ENCODE peak calls at places on chromosomes 5 and 9, in four cellular contexts. One of them, this sample, is unnamed.

GRCh38 chr5:107604146-107604910 is 66.4 kb downstream of the EFNA5 start:
- DNase-seq in body of pancreas: no peak
- DNase-seq in fibroblast of mammary gland: no peak
- DNase-seq in BJ: no peak
- DNase-seq in this sample: no peak

GRCh38 chr5:71872465-71872864 is 153.4 kb downstream of the CARTPT start:
- DNase-seq in fibroblast of mammary gland: no peak
- DNase-seq in body of pancreas: no peak
- DNase-seq in BJ: no peak
- DNase-seq in this sample: no peak

GRCh38 chr9:33939924-33940874 is 108.5 kb downstream of the UBAP2 start:
- DNase-seq in fibroblast of mammary gland: no peak
- DNase-seq in body of pancreas: no peak
- DNase-seq in BJ: no peak
- DNase-seq in this sample: no peak

GRCh38 chr9:33619666-33620404 is 95.8 kb downstream of the ANKRD18B start:
- DNase-seq in BJ: peak
- DNase-seq in body of pancreas: no peak
- DNase-seq in fibroblast of mammary gland: peak
- DNase-seq in this sample: peak

GRCh38 chr9:126690431-126691051 is 76.8 kb downstream of the LMX1B start:
- DNase-seq in fibroblast of mammary gland: peak
- DNase-seq in body of pancreas: peak
- DNase-seq in BJ: no peak
- DNase-seq in this sample: no peak

GRCh38 chr5:56862909-56863308 is 46.5 kb upstream of the SETD9 start:
- DNase-seq in fibroblast of mammary gland: no peak
- DNase-seq in body of pancreas: no peak
- DNase-seq in BJ: no peak
- DNase-seq in this sample: no peak

GRCh38 chr9:35689601-35690446 is at the start of gene TPM2:
- DNase-seq in BJ: peak
- DNase-seq in body of pancreas: peak
- DNase-seq in fibroblast of mammary gland: peak
- DNase-seq in this sample: peak

GRCh38 chr5:73654171-73654811 is 28.3 kb downstream of the ARHGEF28 start:
- DNase-seq in fibroblast of mammary gland: peak
- DNase-seq in body of pancreas: no peak
- DNase-seq in BJ: no peak
- DNase-seq in this sample: peak

GRCh38 chr5:150217874-150218692 is 28.2 kb downstream of the SLC6A7 start:
- DNase-seq in fibroblast of mammary gland: peak
- DNase-seq in body of pancreas: peak
- DNase-seq in BJ: no peak
- DNase-seq in this sample: peak

GRCh38 chr5:177419045-177419444 is 7.4 kb upstream of the GRK6 start:
- DNase-seq in BJ: no peak
- DNase-seq in body of pancreas: no peak
- DNase-seq in fibroblast of mammary gland: peak
- DNase-seq in this sample: peak

GRCh38 chr9:104280216-104280585 is 186.1 kb downstream of the SMC2 start:
- DNase-seq in BJ: no peak
- DNase-seq in body of pancreas: no peak
- DNase-seq in fibroblast of mammary gland: no peak
- DNase-seq in this sample: peak

GRCh38 chr5:65326912-65327311 is 154.8 kb downstream of the ADAMTS6 start:
- DNase-seq in BJ: peak
- DNase-seq in body of pancreas: no peak
- DNase-seq in fibroblast of mammary gland: peak
- DNase-seq in this sample: peak

GRCh38 chr5:144368556-144368955 is 197.9 kb downstream of the KCTD16 start:
- DNase-seq in body of pancreas: no peak
- DNase-seq in fibroblast of mammary gland: peak
- DNase-seq in BJ: no peak
- DNase-seq in this sample: peak

DNA sequence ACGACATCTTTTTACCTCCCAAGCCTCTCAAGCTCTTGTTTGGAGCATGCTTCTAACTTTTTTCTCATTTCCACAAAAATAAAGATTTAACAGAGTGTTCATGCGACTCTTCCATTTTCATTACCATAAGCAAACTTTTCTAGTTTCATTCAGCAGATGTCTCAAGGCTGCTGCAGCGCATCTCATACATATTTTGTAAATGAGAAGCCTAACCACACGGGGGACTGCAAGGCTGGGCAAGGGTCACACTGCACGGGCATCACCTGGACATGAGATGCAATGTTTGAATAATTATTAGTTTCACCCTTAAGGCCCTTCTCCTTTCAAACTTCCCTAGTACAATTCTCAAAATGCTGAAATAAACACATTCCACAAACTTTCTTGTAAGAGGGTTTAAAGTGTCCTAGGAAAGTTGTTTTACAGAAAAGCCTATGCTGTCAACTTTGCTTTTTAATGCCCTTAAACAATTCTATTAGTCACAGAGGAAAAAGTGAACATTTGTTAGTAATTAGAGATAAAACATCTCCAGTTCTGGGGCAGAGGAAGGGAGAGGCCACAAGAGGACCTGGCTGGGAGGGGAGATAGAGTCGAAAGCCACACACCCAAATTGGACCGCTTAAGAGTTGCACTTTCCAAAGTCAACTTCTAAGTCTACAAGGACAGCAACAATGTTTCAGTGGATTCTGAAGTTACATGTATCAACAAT is 1.3 kb downstream of the DENND1A start:
- DNase-seq in body of pancreas: no peak
- DNase-seq in fibroblast of mammary gland: peak
- DNase-seq in BJ: peak
- DNase-seq in this sample: peak
- TF ChIP-seq CTCF in body of pancreas: no peak
- TF ChIP-seq CTCF in fibroblast of mammary gland: no peak
- TF ChIP-seq CTCF in BJ: peak
- TF ChIP-seq CTCF in this sample: no peak

GRCh38 chr5:33174376-33174775 is 266.4 kb upstream of the TARS1 start:
- DNase-seq in fibroblast of mammary gland: no peak
- DNase-seq in body of pancreas: no peak
- DNase-seq in BJ: no peak
- DNase-seq in this sample: no peak
- TF ChIP-seq CTCF in fibroblast of mammary gland: no peak
- TF ChIP-seq CTCF in body of pancreas: no peak
- TF ChIP-seq CTCF in BJ: no peak
- TF ChIP-seq CTCF in this sample: no peak

DNA sequence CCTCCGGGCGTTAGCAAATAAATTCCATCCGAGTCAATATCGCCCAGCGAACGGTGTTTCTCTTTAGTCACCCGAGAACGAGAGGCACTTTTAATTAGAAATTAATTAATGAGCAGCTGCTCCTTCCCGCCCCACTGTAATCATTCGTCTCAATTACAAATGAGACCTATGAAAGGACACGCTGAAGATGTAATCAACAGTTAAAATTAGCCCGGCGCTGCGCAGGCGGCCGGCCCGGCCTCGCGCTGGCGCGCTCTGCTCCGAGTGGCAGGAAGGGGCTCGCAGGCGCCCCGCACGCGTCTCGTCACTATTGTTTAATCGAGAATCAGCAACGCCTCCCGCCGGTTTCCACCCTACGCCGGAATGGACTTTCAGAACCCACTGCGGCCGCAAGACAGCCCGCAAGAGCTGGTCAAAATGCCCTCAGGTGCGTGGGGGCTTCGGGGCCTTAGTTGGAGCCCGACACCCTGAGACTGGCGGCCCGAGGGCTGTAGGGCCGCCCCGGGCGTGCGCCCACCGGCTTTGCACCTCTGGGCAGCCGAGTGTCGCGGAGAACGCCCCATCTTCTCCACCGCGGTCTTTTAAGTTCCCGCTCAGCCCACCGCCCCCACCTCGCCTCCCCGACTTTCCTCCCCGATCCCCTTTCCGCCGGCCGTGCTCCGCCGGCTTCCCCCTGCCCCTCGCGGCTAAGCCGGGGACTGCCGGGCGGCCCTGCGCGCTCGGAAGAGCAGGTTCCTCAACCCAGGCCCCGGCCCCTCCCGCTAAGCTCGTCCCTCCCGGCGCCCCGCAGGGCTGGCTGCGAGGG is 597 bp upstream of the IRX4 start:
- DNase-seq in BJ: no peak
- DNase-seq in fibroblast of mammary gland: no peak
- DNase-seq in body of pancreas: no peak
- DNase-seq in this sample: no peak
- TF ChIP-seq CTCF in BJ: peak
- TF ChIP-seq CTCF in fibroblast of mammary gland: no peak
- TF ChIP-seq CTCF in body of pancreas: peak
- TF ChIP-seq CTCF in this sample: no peak

DNA sequence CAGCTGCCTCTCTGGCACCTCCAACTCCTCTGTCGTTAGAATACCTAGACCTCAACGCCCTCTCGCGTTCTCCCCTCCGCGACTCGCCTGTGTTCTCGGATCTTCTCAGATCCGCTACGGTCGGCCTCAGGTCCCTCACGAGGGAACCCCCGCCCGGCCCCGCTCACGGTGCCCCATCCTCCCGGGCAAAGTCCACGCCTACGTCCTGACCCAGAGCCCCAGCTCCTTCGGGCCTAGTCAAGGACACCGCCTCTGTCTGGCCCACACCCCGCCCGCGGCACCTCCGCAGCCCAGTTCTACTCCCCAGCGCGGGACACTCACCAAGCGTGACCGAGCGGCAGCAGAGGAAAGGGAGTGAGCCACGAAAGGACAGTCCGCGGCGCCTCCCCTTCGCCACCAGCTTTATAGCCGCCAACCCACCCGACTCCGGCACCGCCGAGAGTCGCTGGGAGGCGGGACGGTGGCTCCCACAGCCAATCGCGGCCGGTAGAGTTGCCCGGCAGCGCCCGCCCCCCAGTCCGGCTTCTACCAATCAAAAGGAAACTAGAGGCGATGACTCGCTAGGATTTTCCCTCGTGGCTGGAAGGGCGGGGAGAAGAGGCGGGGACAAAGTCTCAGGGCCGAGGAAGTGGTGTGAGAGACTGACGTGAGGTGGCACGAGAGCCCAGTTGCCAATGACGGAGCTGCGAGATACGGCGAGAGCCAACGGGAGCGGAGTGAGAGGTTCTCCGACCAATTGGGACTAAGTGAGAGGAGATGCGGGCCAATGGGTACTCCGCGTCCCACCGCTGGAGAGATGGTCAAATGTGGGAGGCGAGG is at the start of gene HMGCS1:
- DNase-seq in body of pancreas: peak
- DNase-seq in BJ: peak
- DNase-seq in fibroblast of mammary gland: peak
- DNase-seq in this sample: peak
- TF ChIP-seq CTCF in body of pancreas: no peak
- TF ChIP-seq CTCF in BJ: peak
- TF ChIP-seq CTCF in fibroblast of mammary gland: no peak
- TF ChIP-seq CTCF in this sample: peak

DNA sequence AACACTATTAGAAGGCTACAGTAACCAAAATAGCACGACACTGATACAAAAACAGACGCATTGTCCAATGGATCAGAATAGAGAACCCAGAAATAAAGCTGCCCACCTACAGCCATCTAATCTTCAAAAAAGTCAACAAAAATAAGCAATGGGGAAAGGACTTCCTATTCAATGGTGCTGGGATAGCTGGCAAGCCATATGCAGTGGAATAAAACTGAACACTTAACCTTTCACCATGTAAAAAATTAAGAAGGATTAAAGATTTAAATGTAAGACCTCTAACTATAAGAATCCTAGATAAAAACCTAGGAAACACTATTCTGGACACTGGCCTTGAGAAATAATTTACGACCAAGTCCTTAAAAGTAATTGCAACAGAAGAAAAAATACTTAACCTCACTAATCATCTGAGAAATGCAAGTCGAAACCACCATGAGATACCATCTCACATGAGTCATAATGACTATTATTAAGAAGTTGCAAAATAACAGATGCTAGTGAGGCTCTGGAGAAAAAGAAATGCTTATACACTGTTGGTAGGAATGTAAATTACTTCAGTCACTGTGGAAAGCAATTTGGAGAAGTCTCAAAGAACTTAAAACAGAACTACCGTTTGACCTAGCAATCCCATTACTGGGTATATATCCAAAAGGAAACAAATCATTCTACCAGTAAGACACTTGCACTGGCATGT is 203.3 kb upstream of the CDH9 start:
- DNase-seq in fibroblast of mammary gland: peak
- DNase-seq in BJ: peak
- DNase-seq in body of pancreas: no peak
- DNase-seq in this sample: peak
- TF ChIP-seq CTCF in fibroblast of mammary gland: peak
- TF ChIP-seq CTCF in BJ: peak
- TF ChIP-seq CTCF in body of pancreas: no peak
- TF ChIP-seq CTCF in this sample: peak

GRCh38 chr9:136726631-136727191 is 14.3 kb downstream of the DIPK1B start:
- DNase-seq in body of pancreas: no peak
- DNase-seq in fibroblast of mammary gland: peak
- DNase-seq in BJ: no peak
- DNase-seq in this sample: no peak
- TF ChIP-seq CTCF in body of pancreas: peak
- TF ChIP-seq CTCF in fibroblast of mammary gland: peak
- TF ChIP-seq CTCF in BJ: peak
- TF ChIP-seq CTCF in this sample: peak

DNA sequence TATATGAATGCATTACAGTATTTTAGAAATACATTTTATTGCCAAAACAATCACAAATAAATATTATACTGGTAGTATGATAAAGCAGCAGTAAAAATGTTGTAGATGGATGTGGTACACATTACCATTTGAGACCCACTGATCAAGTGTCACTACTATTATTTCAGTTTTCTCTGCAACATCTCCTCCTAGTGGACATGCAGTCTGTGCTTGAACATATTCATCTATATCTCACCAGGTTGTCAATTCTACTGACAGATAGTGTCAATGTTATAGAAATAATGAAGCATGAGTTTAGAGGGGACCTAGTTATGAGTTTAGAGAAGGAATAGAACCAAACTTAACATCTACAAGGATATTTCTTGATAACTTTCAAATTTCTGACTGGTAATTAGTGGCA is 39.2 kb upstream of the ELOVL7 start:
- DNase-seq in body of pancreas: no peak
- DNase-seq in fibroblast of mammary gland: peak
- DNase-seq in BJ: no peak
- DNase-seq in this sample: peak
- TF ChIP-seq CTCF in body of pancreas: peak
- TF ChIP-seq CTCF in fibroblast of mammary gland: peak
- TF ChIP-seq CTCF in BJ: peak
- TF ChIP-seq CTCF in this sample: peak

GRCh38 chr5:117077142-117077541 is 502.5 kb upstream of the SEMA6A start:
- DNase-seq in body of pancreas: no peak
- DNase-seq in fibroblast of mammary gland: no peak
- DNase-seq in BJ: no peak
- DNase-seq in this sample: peak
- TF ChIP-seq CTCF in body of pancreas: no peak
- TF ChIP-seq CTCF in fibroblast of mammary gland: peak
- TF ChIP-seq CTCF in BJ: no peak
- TF ChIP-seq CTCF in this sample: peak

GRCh38 chr5:59826996-59827395 is 66.5 kb downstream of the PDE4D start:
- DNase-seq in BJ: no peak
- DNase-seq in fibroblast of mammary gland: no peak
- DNase-seq in body of pancreas: no peak
- DNase-seq in this sample: no peak
- TF ChIP-seq CTCF in BJ: no peak
- TF ChIP-seq CTCF in fibroblast of mammary gland: no peak
- TF ChIP-seq CTCF in body of pancreas: no peak
- TF ChIP-seq CTCF in this sample: no peak

This sample was measured in cardiac fibroblast.